ENCODE peak calls at places on chromosome 14, in ten cellular contexts. One of them, this sample, is unnamed.

GRCh38 chr14:73503648-73504047 is 12.9 kb downstream of the RIOX1 start:
- DNase-seq in WTC11: no peak
- DNase-seq in skeletal muscle cell: peak
- DNase-seq in lower leg skin: no peak
- DNase-seq in CD8-positive, alpha-beta T cell: no peak
- DNase-seq in iPS-NIHi11: no peak
- DNase-seq in CD4-positive, alpha-beta T cell: no peak
- DNase-seq in ACHN: no peak
- DNase-seq in Kasumi-1: no peak
- DNase-seq in neuronal stem cell: no peak
- DNase-seq in this sample: peak

GRCh38 chr14:56555921-56556570 is 23.6 kb upstream of the TMEM260 start:
- DNase-seq in WTC11: no peak
- DNase-seq in skeletal muscle cell: no peak
- DNase-seq in lower leg skin: no peak
- DNase-seq in CD8-positive, alpha-beta T cell: no peak
- DNase-seq in iPS-NIHi11: peak
- DNase-seq in CD4-positive, alpha-beta T cell: no peak
- DNase-seq in ACHN: peak
- DNase-seq in Kasumi-1: peak
- DNase-seq in neuronal stem cell: peak
- DNase-seq in this sample: no peak

GRCh38 chr14:90536511-90537191 is 139.8 kb downstream of the CALM1 start:
- DNase-seq in WTC11: no peak
- DNase-seq in skeletal muscle cell: no peak
- DNase-seq in lower leg skin: no peak
- DNase-seq in CD8-positive, alpha-beta T cell: no peak
- DNase-seq in iPS-NIHi11: no peak
- DNase-seq in CD4-positive, alpha-beta T cell: no peak
- DNase-seq in ACHN: peak
- DNase-seq in Kasumi-1: no peak
- DNase-seq in neuronal stem cell: no peak
- DNase-seq in this sample: no peak

GRCh38 chr14:24095196-24096068 is 1.3 kb downstream of the PCK2 start:
- DNase-seq in WTC11: peak
- DNase-seq in skeletal muscle cell: no peak
- DNase-seq in lower leg skin: peak
- DNase-seq in CD8-positive, alpha-beta T cell: no peak
- DNase-seq in iPS-NIHi11: peak
- DNase-seq in CD4-positive, alpha-beta T cell: no peak
- DNase-seq in ACHN: no peak
- DNase-seq in Kasumi-1: peak
- DNase-seq in neuronal stem cell: no peak
- DNase-seq in this sample: no peak

GRCh38 chr14:75822522-75823288 is 159.1 kb downstream of the TGFB3 start:
- DNase-seq in WTC11: no peak
- DNase-seq in skeletal muscle cell: peak
- DNase-seq in lower leg skin: no peak
- DNase-seq in CD8-positive, alpha-beta T cell: no peak
- DNase-seq in iPS-NIHi11: no peak
- DNase-seq in CD4-positive, alpha-beta T cell: no peak
- DNase-seq in ACHN: peak
- DNase-seq in Kasumi-1: no peak
- DNase-seq in neuronal stem cell: no peak
- DNase-seq in this sample: peak

GRCh38 chr14:85528080-85528881 is 1.7 kb upstream of the FLRT2 start:
- DNase-seq in WTC11: peak
- DNase-seq in skeletal muscle cell: peak
- DNase-seq in lower leg skin: no peak
- DNase-seq in CD8-positive, alpha-beta T cell: no peak
- DNase-seq in iPS-NIHi11: peak
- DNase-seq in CD4-positive, alpha-beta T cell: no peak
- DNase-seq in ACHN: peak
- DNase-seq in Kasumi-1: no peak
- DNase-seq in neuronal stem cell: peak
- DNase-seq in this sample: no peak

GRCh38 chr14:58426819-58427288 is 477 bp downstream of the TIMM9 start:
- DNase-seq in WTC11: peak
- DNase-seq in skeletal muscle cell: peak
- DNase-seq in lower leg skin: peak
- DNase-seq in CD8-positive, alpha-beta T cell: peak
- DNase-seq in iPS-NIHi11: peak
- DNase-seq in CD4-positive, alpha-beta T cell: peak
- DNase-seq in ACHN: peak
- DNase-seq in Kasumi-1: peak
- DNase-seq in neuronal stem cell: peak
- DNase-seq in this sample: no peak

GRCh38 chr14:87888136-87888999 is 104.6 kb downstream of the GALC start:
- DNase-seq in WTC11: peak
- DNase-seq in skeletal muscle cell: no peak
- DNase-seq in lower leg skin: no peak
- DNase-seq in CD8-positive, alpha-beta T cell: no peak
- DNase-seq in iPS-NIHi11: peak
- DNase-seq in CD4-positive, alpha-beta T cell: no peak
- DNase-seq in ACHN: peak
- DNase-seq in Kasumi-1: peak
- DNase-seq in neuronal stem cell: no peak
- DNase-seq in this sample: no peak

GRCh38 chr14:69318241-69318640 is 58.3 kb downstream of the GALNT16 start:
- DNase-seq in WTC11: peak
- DNase-seq in skeletal muscle cell: no peak
- DNase-seq in lower leg skin: peak
- DNase-seq in CD8-positive, alpha-beta T cell: no peak
- DNase-seq in iPS-NIHi11: no peak
- DNase-seq in CD4-positive, alpha-beta T cell: no peak
- DNase-seq in ACHN: peak
- DNase-seq in Kasumi-1: no peak
- DNase-seq in neuronal stem cell: no peak
- DNase-seq in this sample: no peak

GRCh38 chr14:60790850-60791249 is 56.3 kb downstream of the MNAT1 start:
- DNase-seq in WTC11: no peak
- DNase-seq in skeletal muscle cell: no peak
- DNase-seq in lower leg skin: no peak
- DNase-seq in CD8-positive, alpha-beta T cell: no peak
- DNase-seq in iPS-NIHi11: no peak
- DNase-seq in CD4-positive, alpha-beta T cell: no peak
- DNase-seq in ACHN: no peak
- DNase-seq in Kasumi-1: no peak
- DNase-seq in neuronal stem cell: no peak
- DNase-seq in this sample: no peak

GRCh38 chr14:104586832-104587620 is 7.5 kb downstream of the C14orf180 start:
- DNase-seq in WTC11: no peak
- DNase-seq in skeletal muscle cell: no peak
- DNase-seq in lower leg skin: no peak
- DNase-seq in CD8-positive, alpha-beta T cell: no peak
- DNase-seq in iPS-NIHi11: no peak
- DNase-seq in CD4-positive, alpha-beta T cell: no peak
- DNase-seq in ACHN: no peak
- DNase-seq in Kasumi-1: no peak
- DNase-seq in neuronal stem cell: no peak
- DNase-seq in this sample: no peak

GRCh38 chr14:74912111-74912510 is 10.9 kb downstream of the RPS6KL1 start:
- DNase-seq in WTC11: no peak
- DNase-seq in skeletal muscle cell: no peak
- DNase-seq in lower leg skin: peak
- DNase-seq in CD8-positive, alpha-beta T cell: no peak
- DNase-seq in iPS-NIHi11: no peak
- DNase-seq in CD4-positive, alpha-beta T cell: no peak
- DNase-seq in ACHN: no peak
- DNase-seq in Kasumi-1: no peak
- DNase-seq in neuronal stem cell: no peak
- DNase-seq in this sample: no peak

GRCh38 chr14:92690171-92691011 is 58.0 kb downstream of the LGMN start:
- DNase-seq in WTC11: peak
- DNase-seq in skeletal muscle cell: peak
- DNase-seq in lower leg skin: no peak
- DNase-seq in CD8-positive, alpha-beta T cell: no peak
- DNase-seq in iPS-NIHi11: no peak
- DNase-seq in CD4-positive, alpha-beta T cell: no peak
- DNase-seq in ACHN: peak
- DNase-seq in Kasumi-1: peak
- DNase-seq in neuronal stem cell: no peak
- DNase-seq in this sample: peak

GRCh38 chr14:105974902-105975301 is 448.5 kb downstream of the TMEM121 start:
- DNase-seq in WTC11: no peak
- DNase-seq in skeletal muscle cell: no peak
- DNase-seq in lower leg skin: peak
- DNase-seq in CD8-positive, alpha-beta T cell: peak
- DNase-seq in iPS-NIHi11: no peak
- DNase-seq in CD4-positive, alpha-beta T cell: peak
- DNase-seq in ACHN: peak
- DNase-seq in Kasumi-1: peak
- DNase-seq in neuronal stem cell: no peak
- DNase-seq in this sample: no peak